ENCODE peak calls at places on chromosomes 11 and 22, in four cellular contexts. One of them, this sample, is unnamed. For H4K20me1, the result is how much of the 10 kb centered on the place peaks cover.

GRCh38 chr22:48299801-48300200 is 1527.9 kb downstream of the BRD1 start:
- DNase-seq in HCT116: no peak
- DNase-seq in hepatocyte: no peak
- DNase-seq in HepG2: no peak
- DNase-seq in this sample: no peak

GRCh38 chr11:63769044-63769718 is 606 bp upstream of the ZFTA start:
- DNase-seq in HCT116: no peak
- DNase-seq in hepatocyte: peak
- DNase-seq in HepG2: no peak
- DNase-seq in this sample: peak

GRCh38 chr22:45966320-45966891 is 10.6 kb downstream of the WNT7B start:
- DNase-seq in HCT116: no peak
- DNase-seq in hepatocyte: no peak
- DNase-seq in HepG2: no peak
- DNase-seq in this sample: no peak

GRCh38 chr11:63802637-63803414 is 10.4 kb upstream of the SPINDOC start:
- DNase-seq in HCT116: peak
- DNase-seq in hepatocyte: no peak
- DNase-seq in HepG2: no peak
- DNase-seq in this sample: peak

GRCh38 chr11:1153105-1153950 is 4.4 kb upstream of the MUC5AC start:
- DNase-seq in HCT116: no peak
- DNase-seq in hepatocyte: peak
- DNase-seq in HepG2: peak
- DNase-seq in this sample: peak

GRCh38 chr11:121575963-121576290 is 123.2 kb upstream of the SORL1-AS1 start:
- DNase-seq in HCT116: no peak
- DNase-seq in hepatocyte: no peak
- DNase-seq in HepG2: no peak
- DNase-seq in this sample: no peak

GRCh38 chr11:47850337-47850736 is 2.2 kb upstream of the NUP160 start:
- DNase-seq in HCT116: no peak
- DNase-seq in hepatocyte: no peak
- DNase-seq in HepG2: no peak
- DNase-seq in this sample: no peak

GRCh38 chr11:77123591-77123990 is 4.5 kb upstream of the MYO7A start:
- DNase-seq in HCT116: no peak
- DNase-seq in hepatocyte: no peak
- DNase-seq in HepG2: no peak
- DNase-seq in this sample: no peak

GRCh38 chr11:64890084-64890944 is 11.9 kb upstream of the EHD1 start:
- DNase-seq in HCT116: no peak
- DNase-seq in hepatocyte: no peak
- DNase-seq in HepG2: no peak
- DNase-seq in this sample: no peak

GRCh38 chr11:64887234-64887756 is 8.9 kb upstream of the EHD1 start:
- DNase-seq in HCT116: no peak
- DNase-seq in hepatocyte: no peak
- DNase-seq in HepG2: no peak
- DNase-seq in this sample: no peak

GRCh38 chr11:64888406-64888757 is 10.0 kb upstream of the EHD1 start:
- DNase-seq in HCT116: no peak
- DNase-seq in hepatocyte: no peak
- DNase-seq in HepG2: no peak
- DNase-seq in this sample: no peak

GRCh38 chr11:64887757-64888405 is 9.5 kb upstream of the EHD1 start:
- DNase-seq in HCT116: peak
- DNase-seq in hepatocyte: peak
- DNase-seq in HepG2: peak
- DNase-seq in this sample: peak

GRCh38 chr11:64888761-64889511 is 10.5 kb upstream of the EHD1 start:
- DNase-seq in HCT116: no peak
- DNase-seq in hepatocyte: peak
- DNase-seq in HepG2: peak
- DNase-seq in this sample: no peak
- H3K4me2 ChIP-seq in HCT116: peak
- H3K4me2 ChIP-seq in hepatocyte: peak
- H3K4me2 ChIP-seq in HepG2: peak
- H3K4me2 ChIP-seq in this sample: no peak

DNA sequence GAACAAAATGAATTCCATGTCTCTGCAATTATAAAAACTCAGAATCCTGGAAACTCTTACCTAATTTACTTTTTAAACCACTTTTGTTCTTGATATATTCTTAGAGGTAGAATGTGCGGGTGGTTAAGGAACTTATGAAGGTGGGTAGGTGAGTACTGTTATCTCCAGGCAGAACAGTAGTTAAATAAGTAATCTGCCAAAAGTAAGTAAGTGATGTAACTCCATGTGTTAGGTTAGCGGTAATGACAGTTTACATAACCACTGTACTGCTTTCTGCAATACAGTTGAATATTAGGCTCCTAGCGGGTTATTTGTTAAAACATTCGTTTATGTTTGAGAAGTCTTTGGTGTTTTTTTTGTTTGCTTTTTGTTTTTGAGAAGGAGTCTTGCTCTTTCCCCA is 7.1 kb downstream of the LARGE1 start:
- DNase-seq in HCT116: no peak
- DNase-seq in hepatocyte: no peak
- DNase-seq in HepG2: no peak
- DNase-seq in this sample: no peak
- H4K20me1 ChIP-seq in HCT116: under half
- H4K20me1 ChIP-seq in hepatocyte: under half
- H4K20me1 ChIP-seq in HepG2: under half
- H4K20me1 ChIP-seq in this sample: under half

GRCh38 chr22:17911887-17912286 is 112.5 kb downstream of the MICAL3 start:
- DNase-seq in HCT116: no peak
- DNase-seq in hepatocyte: no peak
- DNase-seq in HepG2: no peak
- DNase-seq in this sample: no peak

GRCh38 chr22:17913705-17914282 is 110.6 kb downstream of the MICAL3 start:
- DNase-seq in HCT116: no peak
- DNase-seq in hepatocyte: no peak
- DNase-seq in HepG2: no peak
- DNase-seq in this sample: no peak

GRCh38 chr22:17912942-17913704 is 111.2 kb downstream of the MICAL3 start:
- DNase-seq in HCT116: no peak
- DNase-seq in hepatocyte: no peak
- DNase-seq in HepG2: no peak
- DNase-seq in this sample: no peak

GRCh38 chr22:17910561-17911311 is 113.6 kb downstream of the MICAL3 start:
- DNase-seq in HCT116: no peak
- DNase-seq in hepatocyte: peak
- DNase-seq in HepG2: no peak
- DNase-seq in this sample: no peak

DNA sequence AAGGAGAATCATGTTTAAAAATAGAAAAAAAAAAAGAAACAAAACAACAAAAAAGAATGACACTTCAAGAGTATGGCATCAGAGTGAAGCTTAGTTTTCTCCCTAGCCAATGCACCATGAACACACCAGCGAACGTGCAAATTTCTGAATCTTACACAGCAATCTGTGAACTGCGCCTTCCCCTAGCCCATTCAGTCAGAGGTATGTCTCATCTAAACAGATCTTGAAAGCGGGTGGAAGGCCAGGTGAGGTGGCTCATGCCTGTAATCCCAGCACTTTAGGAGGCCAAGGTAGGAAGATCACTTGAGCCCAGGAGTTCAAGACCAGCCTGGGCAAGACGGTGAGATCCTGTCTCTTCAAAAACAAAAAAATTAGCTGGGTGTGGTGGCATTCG is 113.1 kb downstream of the MICAL3 start:
- DNase-seq in HCT116: no peak
- DNase-seq in hepatocyte: no peak
- DNase-seq in HepG2: no peak
- DNase-seq in this sample: no peak
- H3K4me2 ChIP-seq in HCT116: no peak
- H3K4me2 ChIP-seq in hepatocyte: no peak
- H3K4me2 ChIP-seq in HepG2: no peak
- H3K4me2 ChIP-seq in this sample: no peak

DNA sequence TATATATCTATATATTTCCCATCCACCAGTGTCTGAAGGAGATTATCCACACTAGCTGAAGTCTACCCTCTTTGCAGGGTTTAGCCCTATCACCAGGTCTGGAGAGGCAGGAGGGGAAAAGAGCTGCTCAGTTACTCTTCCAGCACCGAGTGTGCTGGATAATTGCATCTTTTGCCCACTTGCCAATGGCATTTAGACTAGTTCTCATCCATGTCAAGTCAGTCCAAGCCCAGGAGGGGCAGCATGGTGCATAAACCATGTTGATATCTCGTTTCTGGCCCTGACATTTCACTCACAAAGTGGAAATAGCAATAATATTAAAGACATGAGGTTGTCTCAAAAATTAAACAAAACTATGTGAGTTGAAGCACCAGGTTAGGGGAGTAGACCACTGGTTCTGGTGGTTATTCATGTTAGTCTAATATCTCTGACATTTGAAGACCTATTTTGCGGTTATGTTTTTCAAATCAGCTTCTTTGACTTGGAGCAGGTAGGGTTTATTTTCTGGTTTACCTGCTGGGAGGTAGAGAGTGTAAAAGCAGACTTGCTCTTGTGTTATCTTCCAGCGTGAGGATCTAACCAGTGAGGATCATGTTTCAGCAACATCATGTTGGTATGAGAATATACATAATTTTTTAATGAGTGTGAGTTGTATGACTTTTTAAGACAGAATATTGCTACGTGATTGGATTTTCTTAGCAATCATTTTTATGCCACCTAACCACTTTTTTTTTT is 273.2 kb upstream of the KIRREL3 start:
- DNase-seq in HCT116: no peak
- DNase-seq in hepatocyte: no peak
- DNase-seq in HepG2: no peak
- DNase-seq in this sample: no peak
- H4K20me1 ChIP-seq in HCT116: under half
- H4K20me1 ChIP-seq in hepatocyte: under half
- H4K20me1 ChIP-seq in HepG2: under half
- H4K20me1 ChIP-seq in this sample: under half

DNA sequence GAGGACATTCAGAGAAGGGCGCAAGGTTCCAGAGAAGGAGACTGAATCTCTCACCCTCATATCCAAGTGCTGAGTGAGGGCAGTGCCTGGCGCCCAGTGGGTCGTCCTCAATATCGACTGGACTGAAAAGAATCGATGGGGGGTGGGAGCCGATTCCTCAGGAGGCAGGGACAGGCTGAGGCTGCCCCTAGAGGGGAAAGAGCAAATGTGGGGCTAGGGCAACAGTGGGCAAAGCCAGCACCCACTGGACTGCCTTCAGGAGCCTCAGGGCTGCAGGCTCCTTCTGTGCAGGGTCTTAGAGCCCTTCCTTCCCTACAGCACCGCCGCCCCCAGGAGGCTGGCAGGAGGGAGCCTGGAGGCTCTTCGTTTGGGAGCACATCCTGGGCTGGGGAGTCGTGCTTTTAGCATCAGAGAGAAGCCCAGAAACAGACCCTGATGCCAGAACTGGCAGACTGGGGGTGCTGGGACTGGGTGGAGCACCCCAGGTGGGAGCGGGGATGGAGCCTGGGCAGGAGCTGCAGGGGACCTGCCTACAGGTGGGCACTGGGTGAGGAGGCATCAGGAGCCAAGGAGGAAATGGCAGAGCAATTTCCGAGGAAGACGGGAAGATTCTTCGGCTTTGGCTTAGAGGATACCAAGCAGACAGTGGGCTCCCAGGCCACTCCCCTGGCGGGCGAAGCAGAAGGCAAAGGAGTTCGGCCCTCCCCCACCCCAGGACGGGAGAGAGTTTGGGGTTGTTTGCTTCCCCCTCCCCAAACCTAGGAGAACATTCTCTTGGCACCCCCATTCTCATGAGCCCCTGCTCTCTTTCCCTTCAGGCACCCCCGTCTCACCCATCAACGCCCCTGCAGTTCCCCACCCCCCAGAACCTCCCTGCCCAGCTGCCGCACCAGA is 1.2 kb downstream of the SYT7 start:
- DNase-seq in HCT116: no peak
- DNase-seq in hepatocyte: no peak
- DNase-seq in HepG2: no peak
- DNase-seq in this sample: no peak
- H3K4me2 ChIP-seq in HCT116: peak
- H3K4me2 ChIP-seq in hepatocyte: peak
- H3K4me2 ChIP-seq in HepG2: peak
- H3K4me2 ChIP-seq in this sample: peak

GRCh38 chr11:114956565-114956964 is 278.2 kb downstream of the NXPE2 start:
- DNase-seq in HCT116: no peak
- DNase-seq in hepatocyte: no peak
- DNase-seq in HepG2: no peak
- DNase-seq in this sample: no peak

GRCh38 chr11:114964676-114965214 is 286.4 kb downstream of the NXPE2 start:
- DNase-seq in HCT116: no peak
- DNase-seq in hepatocyte: peak
- DNase-seq in HepG2: no peak
- DNase-seq in this sample: no peak

DNA sequence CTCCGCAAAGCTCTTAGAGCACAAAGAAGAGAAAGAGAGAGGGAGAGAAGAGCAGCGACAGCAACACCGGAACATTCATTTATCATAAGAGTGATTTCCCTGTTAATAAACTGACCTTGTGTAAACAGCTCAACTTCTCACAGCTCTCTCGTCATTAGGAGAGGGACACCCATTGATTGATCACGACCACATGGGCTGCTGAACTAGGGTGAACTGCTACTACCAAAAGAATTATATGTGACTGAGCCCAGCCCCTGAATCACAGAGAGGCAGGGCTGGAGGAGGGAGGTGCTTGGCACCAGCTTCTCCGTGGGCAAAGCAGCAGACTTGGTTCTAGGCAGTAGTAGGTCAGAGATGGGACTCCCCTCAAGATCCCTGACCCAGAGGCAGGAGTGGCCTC is 281.8 kb downstream of the NXPE2 start:
- DNase-seq in HCT116: no peak
- DNase-seq in hepatocyte: no peak
- DNase-seq in HepG2: no peak
- DNase-seq in this sample: no peak
- H4K20me1 ChIP-seq in HCT116: under half
- H4K20me1 ChIP-seq in hepatocyte: under half
- H4K20me1 ChIP-seq in HepG2: under half
- H4K20me1 ChIP-seq in this sample: under half

GRCh38 chr11:94068764-94069163 is 47.6 kb downstream of the HEPHL1 start:
- DNase-seq in HCT116: no peak
- DNase-seq in hepatocyte: no peak
- DNase-seq in HepG2: no peak
- DNase-seq in this sample: no peak

GRCh38 chr11:94067010-94067409 is 45.9 kb downstream of the HEPHL1 start:
- DNase-seq in HCT116: no peak
- DNase-seq in hepatocyte: no peak
- DNase-seq in HepG2: no peak
- DNase-seq in this sample: no peak
- H3K4me2 ChIP-seq in HCT116: no peak
- H3K4me2 ChIP-seq in hepatocyte: no peak
- H3K4me2 ChIP-seq in HepG2: no peak
- H3K4me2 ChIP-seq in this sample: no peak

GRCh38 chr11:12731841-12732336 is 57.7 kb downstream of the TEAD1 start:
- DNase-seq in HCT116: peak
- DNase-seq in hepatocyte: no peak
- DNase-seq in HepG2: no peak
- DNase-seq in this sample: no peak

GRCh38 chr11:12735262-12735661 is 61.0 kb downstream of the TEAD1 start:
- DNase-seq in HCT116: no peak
- DNase-seq in hepatocyte: no peak
- DNase-seq in HepG2: no peak
- DNase-seq in this sample: no peak

GRCh38 chr11:12741671-12742216 is 67.5 kb downstream of the TEAD1 start:
- DNase-seq in HCT116: no peak
- DNase-seq in hepatocyte: no peak
- DNase-seq in HepG2: no peak
- DNase-seq in this sample: no peak

GRCh38 chr11:12733091-12733490 is 58.9 kb downstream of the TEAD1 start:
- DNase-seq in HCT116: no peak
- DNase-seq in hepatocyte: no peak
- DNase-seq in HepG2: peak
- DNase-seq in this sample: no peak

GRCh38 chr11:12737024-12737423 is 62.8 kb downstream of the TEAD1 start:
- DNase-seq in HCT116: no peak
- DNase-seq in hepatocyte: no peak
- DNase-seq in HepG2: no peak
- DNase-seq in this sample: no peak
- H4K20me1 ChIP-seq in HCT116: under half
- H4K20me1 ChIP-seq in hepatocyte: under half
- H4K20me1 ChIP-seq in HepG2: under half
- H4K20me1 ChIP-seq in this sample: under half